ENCODE peak calls at places on chromosomes 11 and 22, in four cellular contexts. F, W, Y and S are unnamed samples.

GRCh38 chr11:71200172-71200716 is 52.1 kb downstream of the SHANK2 start:
- DNase-seq in F (no peak), W (no peak), Y (no peak), S (no peak)

GRCh38 chr11:90594658-90595057 is 371.8 kb upstream of the CHORDC1 start:
- DNase-seq in W (no peak), Y (no peak), F (peak), S (no peak)

GRCh38 chr11:2380807-2381350 is 3.8 kb downstream of the CD81 start:
- DNase-seq in Y (no peak), F (peak), W (no peak), S (peak)

GRCh38 chr22:45885941-45886395 is 91.0 kb downstream of the WNT7B start:
- DNase-seq in W (no peak), F (no peak), Y (no peak), S (no peak)

GRCh38 chr11:27085115-27085514 is 44.5 kb downstream of the BBOX1 start:
- DNase-seq in F (no peak), Y (no peak), W (no peak), S (no peak)

GRCh38 chr11:16876053-16876752 is 137.8 kb downstream of the C11orf58 start:
- DNase-seq in F (no peak), Y (no peak), W (no peak), S (peak)

GRCh38 chr22:43185860-43186261 is 1.1 kb downstream of the TTLL12 start:
- DNase-seq in F (peak), W (peak), Y (no peak), S (peak)

GRCh38 chr11:109586789-109587188 is 164.8 kb downstream of the C11orf87 start:
- DNase-seq in F (no peak), W (no peak), Y (no peak), S (no peak)

GRCh38 chr11:62925745-62926668 is 4.8 kb upstream of the CHRM1 start:
- DNase-seq in F (no peak), Y (no peak), W (peak), S (no peak)

GRCh38 chr11:128455766-128456165 is 131.6 kb downstream of the ETS1 start:
- DNase-seq in F (no peak), Y (no peak), W (no peak), S (no peak)

GRCh38 chr22:49046546-49047305 is 780.9 kb downstream of the BRD1 start:
- DNase-seq in Y (no peak), W (peak), F (peak), S (no peak)
- TF ChIP-seq CTCF in Y (no peak), W (no peak), F (peak), S (no peak)

DNA sequence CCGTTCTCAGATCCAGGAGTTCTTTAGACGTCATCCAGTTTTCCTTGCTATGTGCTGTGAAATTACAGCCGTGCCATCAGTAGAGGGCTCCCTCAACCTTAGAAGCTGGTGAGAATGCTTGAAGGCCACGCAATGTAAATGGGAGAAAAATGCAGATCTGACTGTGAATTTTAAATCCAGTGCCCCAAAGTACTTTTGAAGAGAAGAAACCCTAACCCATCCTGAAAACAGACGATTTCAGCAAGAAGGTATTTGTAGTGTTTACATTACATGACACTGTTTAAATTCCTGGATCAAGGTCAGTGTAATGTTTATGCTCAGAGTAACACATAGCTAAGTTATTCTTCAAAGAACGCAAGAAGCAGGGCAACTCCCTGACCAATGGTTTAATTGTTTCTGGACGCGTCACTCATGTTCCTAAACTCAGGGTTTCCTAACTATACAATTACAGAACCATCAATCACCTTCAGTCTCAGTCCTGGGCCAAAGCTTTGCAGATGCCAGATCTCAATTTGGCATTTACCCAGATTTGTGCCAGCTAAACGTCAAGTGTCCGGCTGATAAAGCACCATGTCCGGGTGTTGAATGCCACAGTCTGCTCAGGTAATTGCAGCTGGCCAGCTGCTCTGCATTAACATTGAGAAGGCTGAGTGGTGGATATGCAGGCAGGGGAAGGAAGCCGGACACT is 38.2 kb downstream of the ADAMTS8 start:
- DNase-seq in Y (peak), W (no peak), F (no peak), S (no peak)
- TF ChIP-seq CTCF in Y (peak), W (no peak), F (peak), S (no peak)

GRCh38 chr11:67345949-67346819 is 7.2 kb downstream of the POLD4 start:
- DNase-seq in Y (no peak), F (no peak), W (no peak), S (no peak)
- TF ChIP-seq CTCF in Y (peak), F (peak), W (peak), S (no peak)

DNA sequence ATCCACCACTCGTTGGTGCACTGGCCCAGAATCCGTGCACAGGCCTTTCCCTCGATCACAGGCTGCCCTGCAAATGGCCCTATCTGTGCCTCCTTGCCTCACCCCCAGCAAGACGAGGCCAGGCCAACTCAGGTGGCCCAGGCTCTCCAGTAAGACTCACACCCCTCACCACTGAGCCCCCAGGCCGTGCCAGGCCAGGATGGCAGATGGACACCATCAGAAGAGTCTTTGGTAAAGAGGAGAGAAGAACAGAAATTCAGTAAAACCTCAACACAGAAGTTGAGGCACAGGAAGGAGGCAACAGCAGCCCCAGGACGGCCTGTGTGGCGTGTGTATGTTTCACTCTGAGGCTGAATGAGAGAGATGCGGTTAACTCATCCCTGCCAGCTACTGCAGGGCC is 54.0 kb upstream of the WNT11 start:
- DNase-seq in W (no peak), F (no peak), Y (no peak), S (no peak)
- TF ChIP-seq CTCF in W (no peak), F (no peak), Y (no peak), S (no peak)

GRCh38 chr22:17866127-17866526 is 91.9 kb upstream of the BID start:
- DNase-seq in W (no peak), Y (no peak), F (no peak), S (no peak)
- TF ChIP-seq CTCF in W (no peak), Y (no peak), F (no peak), S (no peak)

DNA sequence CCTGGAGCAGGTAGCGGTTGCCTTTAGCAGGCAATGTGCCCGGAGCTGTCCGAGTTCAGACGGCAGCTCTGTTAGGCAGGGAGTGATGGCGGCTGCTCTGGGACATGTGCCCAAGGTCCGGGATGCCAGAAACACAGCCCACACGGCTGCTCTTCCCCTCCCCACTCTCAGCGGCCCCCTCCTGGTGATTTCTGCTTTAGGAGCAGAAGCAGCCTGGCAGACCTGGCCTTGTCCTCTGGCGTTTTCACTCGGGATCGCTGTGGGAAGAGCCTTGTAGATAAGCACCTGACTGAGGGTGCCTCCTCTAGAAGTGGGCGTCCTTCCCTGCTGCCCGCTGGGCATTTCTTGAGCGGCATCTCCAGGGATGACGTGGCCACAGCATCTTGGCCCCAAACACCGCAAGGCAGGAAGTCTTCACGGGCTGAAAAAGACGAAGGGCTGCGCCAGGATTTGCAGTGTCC is 392.2 kb downstream of the TBC1D22A start:
- DNase-seq in Y (peak), W (no peak), F (peak), S (no peak)
- TF ChIP-seq CTCF in Y (peak), W (no peak), F (no peak), S (no peak)

GRCh38 chr11:118873804-118874203 is 9.9 kb upstream of the CXCR5 start:
- DNase-seq in W (no peak), Y (no peak), F (no peak), S (no peak)

GRCh38 chr11:118868659-118869058 is 15.0 kb upstream of the CXCR5 start:
- DNase-seq in W (no peak), Y (no peak), F (no peak), S (no peak)

GRCh38 chr11:118876261-118876660 is 7.4 kb upstream of the CXCR5 start:
- DNase-seq in W (no peak), F (no peak), Y (no peak), S (no peak)

GRCh38 chr11:118872403-118872821 is 11.3 kb upstream of the CXCR5 start:
- DNase-seq in F (no peak), Y (no peak), W (no peak), S (no peak)

DNA sequence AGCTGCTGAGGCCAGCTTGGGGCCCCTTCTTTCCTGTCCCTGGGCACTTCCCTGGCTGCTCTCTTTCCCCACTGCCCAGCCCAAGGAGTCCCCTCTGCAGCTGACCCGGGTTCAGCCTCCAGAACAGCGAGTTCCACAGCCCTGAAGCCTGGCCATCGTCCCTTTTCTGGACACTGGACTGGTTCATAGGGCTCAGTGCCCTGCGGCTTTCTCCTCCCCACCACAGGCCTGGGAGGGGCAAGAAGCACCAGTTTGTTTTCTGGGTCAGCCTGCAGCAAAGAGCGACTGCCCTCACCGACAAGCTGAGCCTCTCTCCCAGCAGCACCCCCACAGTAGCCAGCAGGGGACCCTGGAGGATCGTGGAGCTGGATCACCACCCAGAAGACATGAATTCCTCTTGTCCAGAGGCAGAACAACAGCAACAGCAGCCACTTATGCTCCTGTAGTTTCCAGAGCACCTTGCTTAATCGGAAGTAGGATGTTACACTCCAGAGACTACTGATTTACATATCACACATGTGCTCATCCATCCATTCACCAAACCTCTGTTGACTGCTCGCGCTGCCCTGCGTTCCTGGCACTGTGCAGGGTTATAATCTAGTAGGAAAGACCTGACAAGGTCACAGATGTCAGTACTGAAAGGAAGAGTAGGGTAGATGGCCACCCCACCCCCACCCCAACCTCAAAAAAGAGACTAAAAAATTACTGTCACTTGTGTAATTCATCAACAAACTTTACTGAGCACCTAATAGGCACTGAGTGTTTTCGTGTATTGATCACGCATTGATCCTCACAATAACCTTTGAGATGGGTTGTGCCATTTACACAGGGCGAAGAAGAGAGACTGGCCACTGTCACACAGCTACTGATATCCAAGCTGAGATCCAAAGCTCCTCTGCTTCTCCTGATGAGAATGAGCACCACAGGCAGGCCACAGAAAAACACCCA is 13.0 kb upstream of the CXCR5 start:
- DNase-seq in Y (no peak), W (peak), F (peak), S (no peak)
- TF ChIP-seq CTCF in Y (peak), W (peak), F (no peak), S (no peak)

GRCh38 chr11:32231909-32232493 is 141.1 kb downstream of the RCN1 start:
- DNase-seq in W (no peak), F (no peak), Y (no peak), S (no peak)
- TF ChIP-seq CTCF in W (no peak), F (peak), Y (peak), S (no peak)